ENCODE peak calls at places on chromosome 3, in seven cellular contexts. W is GM12865; X is transverse colon; A is nephron progenitor cell; E is CD8-positive, alpha-beta T cell; H is sigmoid colon; G is neural crest cell. U is an unnamed sample.

GRCh38 chr3:173098959-173099358 is 42.1 kb downstream of the SPATA16 start:
- DNase-seq in G (no peak), W (no peak), X (no peak), A (no peak), H (no peak), E (no peak), U (no peak)

GRCh38 chr3:108862865-108863798 is 40.5 kb downstream of the TRAT1 start:
- DNase-seq in E (peak), W (peak), G (no peak), X (no peak), A (no peak), H (no peak), U (peak)

GRCh38 chr3:184332370-184333090 is 4.9 kb upstream of the FAM131A start:
- DNase-seq in H (no peak), G (no peak), A (no peak), X (no peak), W (no peak), E (no peak), U (peak)

GRCh38 chr3:110598847-110599490 is 472.6 kb upstream of the NECTIN3 start:
- DNase-seq in W (no peak), E (no peak), X (no peak), H (no peak), A (no peak), G (no peak), U (no peak)

GRCh38 chr3:42032693-42033349 is 58.3 kb upstream of the TRAK1 start:
- DNase-seq in A (peak), E (no peak), X (peak), H (peak), W (no peak), G (no peak), U (peak)

GRCh38 chr3:36444909-36445308 is 64.6 kb downstream of the STAC start:
- DNase-seq in H (no peak), X (no peak), E (no peak), W (no peak), A (no peak), G (no peak), U (peak)

GRCh38 chr3:64388886-64389285 is 163.6 kb upstream of the PRICKLE2 start:
- DNase-seq in E (no peak), X (no peak), G (no peak), A (no peak), H (no peak), W (no peak), U (no peak)

GRCh38 chr3:195245531-195245951 is 25.4 kb downstream of the XXYLT1 start:
- DNase-seq in E (no peak), G (no peak), A (no peak), X (no peak), H (no peak), W (no peak), U (no peak)

GRCh38 chr3:5231536-5231935 is 44.0 kb downstream of the EDEM1 start:
- DNase-seq in A (no peak), X (no peak), E (no peak), W (peak), G (no peak), H (no peak), U (no peak)

GRCh38 chr3:126439346-126439967 is 36.2 kb downstream of the ZXDC start:
- DNase-seq in W (no peak), E (no peak), H (peak), X (no peak), G (no peak), A (no peak), U (no peak)

GRCh38 chr3:177468331-177468730 is 271.0 kb upstream of the TBL1XR1 start:
- DNase-seq in X (no peak), W (no peak), G (no peak), H (no peak), E (no peak), A (no peak), U (peak)

GRCh38 chr3:69986419-69986818 is 13.1 kb upstream of the SAMMSON start:
- DNase-seq in A (no peak), G (no peak), X (no peak), E (no peak), H (no peak), W (peak), U (no peak)

GRCh38 chr3:4722103-4722502 is 229.0 kb downstream of the ITPR1 start:
- DNase-seq in X (peak), G (no peak), W (peak), A (no peak), E (no peak), H (no peak), U (peak)

GRCh38 chr3:190041333-190042041 is 79.2 kb downstream of the P3H2 start:
- DNase-seq in H (no peak), X (no peak), E (no peak), A (no peak), W (peak), G (no peak), U (peak)

GRCh38 chr3:190671658-190672057 is 157.8 kb downstream of the IL1RAP start:
- DNase-seq in G (no peak), X (no peak), W (no peak), A (no peak), H (no peak), E (no peak), U (no peak)

GRCh38 chr3:6805236-6805635 is 55.7 kb upstream of the GRM7 start:
- DNase-seq in A (no peak), H (no peak), G (no peak), X (no peak), E (no peak), W (no peak), U (peak)

GRCh38 chr3:71128951-71129350 is 454.6 kb downstream of the FOXP1 start:
- DNase-seq in H (no peak), G (no peak), W (no peak), E (no peak), X (no peak), A (no peak), U (no peak)

GRCh38 chr3:175208316-175208715 is 349.2 kb downstream of the NAALADL2 start:
- DNase-seq in X (no peak), E (no peak), W (no peak), G (no peak), H (no peak), A (no peak), U (peak)

GRCh38 chr3:132783152-132783551 is 60.9 kb upstream of the NPHP3 start:
- DNase-seq in W (no peak), G (no peak), X (no peak), E (no peak), H (no peak), A (no peak), U (no peak)

GRCh38 chr3:58743296-58743695 is 76.7 kb upstream of the FAM3D start:
- DNase-seq in W (peak), G (no peak), H (no peak), A (no peak), E (no peak), X (no peak), U (no peak)

GRCh38 chr3:169781209-169781855 is 8.1 kb downstream of the MYNN start:
- DNase-seq in G (no peak), A (no peak), W (no peak), X (no peak), H (no peak), E (no peak), U (no peak)

DNA sequence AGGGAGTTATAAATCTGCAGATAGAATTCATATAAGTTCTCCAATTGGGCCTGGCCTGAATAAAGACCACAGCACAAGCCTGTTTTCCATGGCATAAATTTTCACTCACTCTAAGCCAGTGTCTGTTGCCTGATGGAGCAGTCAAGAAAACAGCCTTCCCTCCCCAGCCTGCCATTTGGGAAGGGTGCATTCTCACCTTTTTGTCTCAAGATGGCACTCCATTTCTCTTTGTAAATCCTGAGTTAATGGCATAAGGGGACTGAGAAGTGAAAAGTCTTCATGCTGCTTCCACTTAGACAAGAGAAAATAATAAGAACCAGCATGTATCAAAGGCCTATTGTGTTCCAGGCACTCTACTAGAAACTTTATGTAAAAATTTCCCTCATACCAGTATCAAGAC is 115.6 kb upstream of the MANF start:
- DNase-seq in W (no peak), G (no peak), X (no peak), H (no peak), E (no peak), A (no peak), U (peak)
- TF ChIP-seq CTCF in W (no peak), G (no peak), X (no peak), H (no peak), E (no peak), A (no peak), U (peak)

GRCh38 chr3:160924776-160925175 is 168.7 kb downstream of the PPM1L start:
- DNase-seq in A (no peak), W (no peak), X (no peak), E (no peak), G (no peak), H (no peak), U (no peak)

GRCh38 chr3:160927620-160928019 is 171.6 kb downstream of the PPM1L start:
- DNase-seq in X (no peak), W (peak), G (no peak), E (no peak), H (no peak), A (no peak), U (no peak)

GRCh38 chr3:160929595-160929994 is 173.6 kb downstream of the PPM1L start:
- DNase-seq in H (peak), W (no peak), G (no peak), E (no peak), A (peak), X (peak), U (no peak)

GRCh38 chr3:160931474-160931873 is 173.7 kb downstream of the B3GALNT1 start:
- DNase-seq in G (no peak), W (no peak), H (no peak), A (no peak), X (no peak), E (no peak), U (no peak)

GRCh38 chr3:160928183-160928718 is 172.2 kb downstream of the PPM1L start:
- DNase-seq in A (no peak), W (peak), X (no peak), E (no peak), H (no peak), G (no peak), U (peak)
- TF ChIP-seq CTCF in A (no peak), W (peak), X (no peak), E (no peak), H (no peak), G (no peak), U (peak)

GRCh38 chr3:19215427-19215826 is 67.1 kb downstream of the KCNH8 start:
- DNase-seq in E (no peak), G (no peak), X (no peak), A (no peak), W (no peak), H (no peak), U (no peak)

GRCh38 chr3:19216669-19217337 is 68.5 kb downstream of the KCNH8 start:
- DNase-seq in E (no peak), A (no peak), G (no peak), H (no peak), W (no peak), X (peak), U (no peak)

DNA sequence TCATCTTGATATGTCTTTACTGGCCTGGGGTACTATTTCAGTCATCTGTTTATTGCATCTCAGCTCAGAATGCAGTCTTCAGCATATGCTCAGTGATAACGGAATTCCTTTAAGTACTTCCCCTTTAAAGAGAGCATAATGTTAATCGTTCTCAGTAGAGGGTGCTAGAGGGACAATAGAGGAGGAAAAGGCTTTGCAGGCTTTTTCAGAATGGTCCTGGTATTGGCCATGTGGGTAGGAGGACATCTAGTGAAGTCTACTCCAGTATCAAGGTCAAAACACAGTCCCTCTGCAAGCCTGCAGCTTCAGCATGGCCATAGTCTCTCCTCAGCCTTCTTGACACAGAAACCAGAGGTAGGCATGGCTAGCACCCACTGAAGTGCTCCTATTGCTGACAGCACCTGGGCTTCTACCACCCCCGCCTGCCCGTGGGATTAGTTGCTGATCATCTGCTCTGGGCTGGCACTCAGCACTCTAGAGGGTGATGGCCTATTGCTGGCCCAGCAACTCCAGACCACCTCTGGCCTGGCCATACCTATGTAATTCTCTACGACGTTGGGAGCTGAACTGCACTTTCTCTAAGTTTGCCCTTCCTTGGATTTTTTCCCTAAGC is 65.4 kb downstream of the KCNH8 start:
- DNase-seq in W (peak), G (no peak), X (no peak), H (no peak), A (no peak), E (no peak), U (no peak)
- TF ChIP-seq CTCF in W (peak), G (peak), X (no peak), H (no peak), A (peak), E (no peak), U (no peak)

DNA sequence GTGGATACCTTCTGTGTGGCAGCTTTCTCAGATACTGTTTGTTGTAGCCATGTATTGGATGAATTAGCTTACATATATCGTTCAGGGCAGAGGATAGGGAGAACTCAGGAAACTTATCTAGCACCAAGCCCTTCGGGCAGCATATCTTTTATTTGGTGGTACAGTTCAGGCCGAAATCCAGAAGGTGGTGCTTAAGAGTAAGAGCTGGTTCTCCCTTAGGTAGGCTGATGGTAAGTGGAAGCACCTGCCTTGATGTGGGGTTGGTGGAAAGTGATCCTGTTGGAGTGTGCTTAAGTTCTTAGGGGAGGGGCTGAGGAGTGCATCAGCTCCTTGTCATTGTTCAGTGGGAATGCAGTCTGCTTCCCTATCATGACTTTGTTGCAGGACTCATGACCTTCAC is 187.5 kb downstream of the DOCK3 start:
- DNase-seq in H (no peak), E (no peak), W (peak), A (no peak), G (no peak), X (no peak), U (no peak)
- TF ChIP-seq CTCF in H (no peak), E (no peak), W (peak), A (no peak), G (no peak), X (no peak), U (no peak)

GRCh38 chr3:179473565-179473964 is 22.3 kb upstream of the GNB4 start:
- DNase-seq in E (no peak), G (no peak), A (no peak), H (no peak), X (no peak), W (no peak), U (no peak)

GRCh38 chr3:179474480-179474879 is 23.2 kb upstream of the GNB4 start:
- DNase-seq in A (no peak), W (no peak), G (no peak), H (no peak), X (no peak), E (no peak), U (no peak)

DNA sequence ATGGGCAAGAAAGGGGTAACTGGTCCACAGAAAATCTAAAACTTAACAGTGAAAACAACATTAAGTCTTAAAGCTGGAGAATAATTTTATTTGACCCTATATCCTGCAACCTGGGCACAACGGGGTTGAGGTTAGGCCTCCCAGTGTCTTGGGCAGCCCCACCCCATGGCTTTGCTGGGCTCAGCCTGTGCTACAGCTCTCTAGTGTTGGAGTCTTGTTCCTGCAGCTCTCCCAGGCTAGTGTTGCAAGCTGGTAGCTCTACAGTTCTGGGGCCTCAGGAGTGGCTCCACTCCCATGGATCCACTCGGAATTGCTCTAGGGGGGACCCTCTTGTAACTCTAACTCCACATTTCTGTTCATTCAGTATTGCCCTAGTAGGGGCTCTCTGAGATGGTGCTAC is 24.9 kb upstream of the GNB4 start:
- DNase-seq in H (no peak), X (no peak), W (no peak), G (no peak), A (no peak), E (no peak), U (no peak)
- TF ChIP-seq CTCF in H (no peak), X (no peak), W (no peak), G (no peak), A (no peak), E (no peak), U (no peak)

GRCh38 chr3:160498202-160498601 is 48.6 kb upstream of the TRIM59 start:
- DNase-seq in E (no peak), H (no peak), W (no peak), A (no peak), G (no peak), X (no peak), U (no peak)
- TF ChIP-seq CTCF in E (no peak), H (no peak), W (no peak), A (no peak), G (no peak), X (no peak), U (no peak)

DNA sequence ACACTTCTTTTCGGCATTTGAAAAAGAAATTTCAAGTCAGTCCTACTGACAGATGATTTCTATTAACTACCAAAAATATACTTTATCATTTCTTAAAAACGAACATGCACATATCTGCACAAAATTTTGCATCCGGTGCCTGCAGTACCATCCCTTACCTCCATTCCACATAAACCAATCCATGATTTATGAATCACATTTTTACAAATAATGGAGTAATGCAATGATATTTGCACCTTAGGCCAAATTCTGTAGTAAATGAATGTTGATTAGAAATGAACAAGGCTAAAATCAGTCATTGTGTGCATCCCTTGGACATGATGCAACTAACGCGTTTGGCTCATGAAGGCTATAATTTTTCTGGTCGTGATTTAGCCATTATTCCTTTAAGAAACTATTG is 46.5 kb downstream of the ROBO2 start:
- DNase-seq in E (no peak), A (no peak), X (no peak), W (no peak), G (no peak), H (no peak), U (no peak)
- TF ChIP-seq CTCF in E (no peak), A (peak), X (no peak), W (no peak), G (peak), H (no peak), U (peak)

GRCh38 chr3:128861491-128861890 is 17.9 kb upstream of the ACAD9 start:
- DNase-seq in W (no peak), A (no peak), E (no peak), X (no peak), H (no peak), G (no peak), U (no peak)

GRCh38 chr3:128859573-128860154 is 19.8 kb upstream of the ACAD9 start:
- DNase-seq in A (no peak), H (no peak), E (no peak), X (no peak), W (no peak), G (no peak), U (no peak)

GRCh38 chr3:128864351-128864811 is 15.0 kb upstream of the ACAD9 start:
- DNase-seq in H (no peak), A (no peak), G (no peak), W (no peak), E (no peak), X (no peak), U (no peak)

GRCh38 chr3:128867200-128868125 is 12.0 kb upstream of the ACAD9 start:
- DNase-seq in X (no peak), H (no peak), E (no peak), G (peak), A (no peak), W (no peak), U (peak)

DNA sequence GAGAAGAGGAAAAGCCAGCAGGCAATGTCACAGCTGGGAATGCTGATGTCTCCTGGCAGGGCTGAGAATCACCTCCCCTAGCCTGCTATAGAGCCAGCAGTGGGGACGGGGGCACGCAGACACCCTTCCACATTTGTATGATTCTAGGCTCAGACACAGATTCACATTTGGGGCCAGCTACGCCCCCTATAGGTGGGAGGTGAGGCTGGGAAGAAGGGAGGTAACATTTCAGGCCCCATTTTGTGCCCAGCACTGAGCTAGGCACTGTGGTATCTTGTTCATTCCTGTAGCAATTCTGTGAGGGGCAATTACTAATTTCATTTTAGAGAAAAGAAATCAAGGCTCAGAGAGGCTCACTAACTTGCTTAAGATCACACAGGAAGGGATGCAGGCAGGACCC is 15.9 kb upstream of the ACAD9 start:
- DNase-seq in W (no peak), X (no peak), G (no peak), A (no peak), E (no peak), H (no peak), U (no peak)
- TF ChIP-seq CTCF in W (peak), X (no peak), G (peak), A (no peak), E (peak), H (no peak), U (peak)

DNA sequence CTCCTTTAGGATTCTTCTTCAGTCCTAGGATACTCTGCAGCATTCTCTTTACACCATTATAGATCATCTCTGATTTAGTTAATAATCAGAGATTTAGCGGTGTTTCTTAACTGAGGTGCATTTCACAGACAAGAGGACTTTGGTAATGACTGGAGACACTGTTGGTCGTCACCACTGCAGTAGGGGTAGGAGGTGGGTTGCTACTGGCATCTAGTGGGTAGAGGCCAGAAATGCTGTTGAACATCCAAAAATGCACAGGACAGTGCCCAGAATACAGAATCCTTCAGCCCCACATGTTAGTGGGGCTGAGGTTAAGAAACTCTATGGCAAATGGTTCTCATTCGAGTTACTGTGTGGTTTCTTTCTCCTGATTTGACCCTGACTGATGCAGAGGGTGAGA is 80.4 kb upstream of the LMCD1 start:
- DNase-seq in W (no peak), E (no peak), G (no peak), A (no peak), H (no peak), X (no peak), U (no peak)
- TF ChIP-seq CTCF in W (no peak), E (no peak), G (no peak), A (no peak), H (no peak), X (no peak), U (no peak)